ENCODE peak calls at places on chromosomes 7 and 10, in four cellular contexts. One of them, this sample, is unnamed.

GRCh38 chr7:112157072-112157471 is 49.1 kb downstream of the DOCK4 start:
- DNase-seq in WTC11: no peak
- DNase-seq in HepG2: no peak
- DNase-seq in K562: no peak
- DNase-seq in this sample: no peak

GRCh38 chr10:84177541-84178386 is 4.2 kb downstream of the GPR15LG start:
- DNase-seq in WTC11: no peak
- DNase-seq in HepG2: no peak
- DNase-seq in K562: no peak
- DNase-seq in this sample: no peak

GRCh38 chr7:30206466-30206865 is 71.7 kb downstream of the MTURN start:
- DNase-seq in WTC11: no peak
- DNase-seq in HepG2: no peak
- DNase-seq in K562: no peak
- DNase-seq in this sample: no peak

GRCh38 chr10:60048146-60048545 is 141.8 kb upstream of the CCDC6 start:
- DNase-seq in WTC11: peak
- DNase-seq in HepG2: peak
- DNase-seq in K562: no peak
- DNase-seq in this sample: peak

GRCh38 chr7:20223356-20223755 is 6.2 kb upstream of the MACC1 start:
- DNase-seq in WTC11: no peak
- DNase-seq in HepG2: no peak
- DNase-seq in K562: no peak
- DNase-seq in this sample: no peak

GRCh38 chr7:70134029-70134445 is 535.8 kb downstream of the AUTS2 start:
- DNase-seq in WTC11: no peak
- DNase-seq in HepG2: no peak
- DNase-seq in K562: no peak
- DNase-seq in this sample: no peak

GRCh38 chr7:43721193-43721806 is 8.0 kb downstream of the COA1 start:
- DNase-seq in WTC11: no peak
- DNase-seq in HepG2: peak
- DNase-seq in K562: peak
- DNase-seq in this sample: no peak

GRCh38 chr7:21967500-21968099 is 21.9 kb upstream of the CDCA7L start:
- DNase-seq in WTC11: no peak
- DNase-seq in HepG2: no peak
- DNase-seq in K562: peak
- DNase-seq in this sample: no peak

GRCh38 chr10:119783665-119784027 is 57.8 kb downstream of the INPP5F start:
- DNase-seq in WTC11: no peak
- DNase-seq in HepG2: no peak
- DNase-seq in K562: no peak
- DNase-seq in this sample: no peak

GRCh38 chr10:87844837-87845623 is 18.3 kb downstream of the KLLN start:
- DNase-seq in WTC11: no peak
- DNase-seq in HepG2: peak
- DNase-seq in K562: no peak
- DNase-seq in this sample: no peak

GRCh38 chr10:87842220-87842641 is 21.1 kb downstream of the KLLN start:
- DNase-seq in WTC11: no peak
- DNase-seq in HepG2: peak
- DNase-seq in K562: no peak
- DNase-seq in this sample: no peak

GRCh38 chr10:87841215-87841614 is 22.1 kb downstream of the KLLN start:
- DNase-seq in WTC11: no peak
- DNase-seq in HepG2: peak
- DNase-seq in K562: no peak
- DNase-seq in this sample: no peak

GRCh38 chr10:87843714-87844113 is 19.6 kb downstream of the KLLN start:
- DNase-seq in WTC11: no peak
- DNase-seq in HepG2: no peak
- DNase-seq in K562: no peak
- DNase-seq in this sample: no peak

GRCh38 chr10:87842776-87843497 is 20.4 kb downstream of the KLLN start:
- DNase-seq in WTC11: no peak
- DNase-seq in HepG2: peak
- DNase-seq in K562: no peak
- DNase-seq in this sample: no peak
- TF ChIP-seq SP1 in WTC11: no peak
- TF ChIP-seq SP1 in HepG2: no peak
- TF ChIP-seq SP1 in K562: no peak
- TF ChIP-seq SP1 in this sample: no peak

GRCh38 chr10:129942391-129942790 is 21.7 kb downstream of the EBF3 start:
- DNase-seq in WTC11: no peak
- DNase-seq in HepG2: no peak
- DNase-seq in K562: no peak
- DNase-seq in this sample: no peak
- TF ChIP-seq ELF4 in WTC11: no peak
- TF ChIP-seq ELF4 in HepG2: no peak
- TF ChIP-seq ELF4 in K562: no peak
- TF ChIP-seq ELF4 in this sample: no peak

GRCh38 chr10:121362026-121362425 is 236.2 kb downstream of the FGFR2 start:
- DNase-seq in WTC11: no peak
- DNase-seq in HepG2: no peak
- DNase-seq in K562: no peak
- DNase-seq in this sample: no peak

GRCh38 chr10:121356187-121356586 is 242.1 kb downstream of the FGFR2 start:
- DNase-seq in WTC11: no peak
- DNase-seq in HepG2: no peak
- DNase-seq in K562: no peak
- DNase-seq in this sample: no peak

GRCh38 chr10:121355161-121355560 is 243.1 kb downstream of the FGFR2 start:
- DNase-seq in WTC11: no peak
- DNase-seq in HepG2: no peak
- DNase-seq in K562: no peak
- DNase-seq in this sample: no peak

GRCh38 chr10:121352456-121352855 is 245.8 kb downstream of the FGFR2 start:
- DNase-seq in WTC11: no peak
- DNase-seq in HepG2: no peak
- DNase-seq in K562: no peak
- DNase-seq in this sample: no peak

GRCh38 chr10:121357323-121357835 is 240.9 kb downstream of the FGFR2 start:
- DNase-seq in WTC11: no peak
- DNase-seq in HepG2: no peak
- DNase-seq in K562: no peak
- DNase-seq in this sample: no peak
- TF ChIP-seq SP1 in WTC11: no peak
- TF ChIP-seq SP1 in HepG2: no peak
- TF ChIP-seq SP1 in K562: no peak
- TF ChIP-seq SP1 in this sample: no peak

DNA sequence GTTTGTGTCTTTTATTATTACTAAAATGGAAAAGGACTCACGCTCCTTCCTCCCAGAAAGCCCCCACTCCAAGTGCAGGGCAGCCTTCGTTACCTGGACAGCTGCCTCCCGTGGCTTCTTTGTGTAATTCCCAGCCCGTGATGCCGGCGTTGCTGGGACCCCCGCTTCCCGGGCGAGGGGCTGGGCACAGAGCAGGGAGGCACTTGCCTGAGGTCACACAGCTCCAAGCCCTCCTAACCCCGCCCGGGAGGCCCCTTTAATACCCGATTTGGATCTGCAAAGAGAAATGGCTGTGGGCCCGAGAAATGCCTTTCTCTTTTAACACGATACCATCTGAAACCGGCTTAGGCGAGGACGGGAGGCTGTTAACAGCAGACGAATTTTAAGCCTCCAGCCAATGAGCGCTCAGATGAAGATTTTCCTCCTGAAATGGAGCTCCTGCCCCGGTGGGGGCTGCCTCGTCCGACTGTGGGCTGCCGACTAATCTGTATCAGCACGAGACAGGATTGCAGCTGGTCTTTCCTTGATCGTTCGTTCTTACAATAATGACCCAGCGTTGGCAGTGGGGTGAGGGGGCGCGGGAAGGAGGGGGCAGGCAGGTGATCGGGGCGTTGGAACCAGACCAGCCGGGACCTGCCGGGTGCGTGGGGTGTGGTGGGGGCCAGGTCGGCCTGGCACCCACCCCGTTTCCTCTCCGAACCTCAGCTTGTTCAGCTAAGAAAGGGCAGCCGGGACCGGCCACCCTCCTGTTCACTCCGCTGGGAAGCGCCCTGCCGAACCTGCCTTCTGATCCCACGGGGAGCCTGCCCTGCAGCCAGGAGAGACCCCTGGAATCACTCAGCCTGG is 36.3 kb upstream of the FOXL3 start:
- DNase-seq in WTC11: no peak
- DNase-seq in HepG2: no peak
- DNase-seq in K562: no peak
- DNase-seq in this sample: no peak
- TF ChIP-seq ELF4 in WTC11: no peak
- TF ChIP-seq ELF4 in HepG2: no peak
- TF ChIP-seq ELF4 in K562: no peak
- TF ChIP-seq ELF4 in this sample: no peak

This sample was measured in HEK293T.